ENCODE peak calls at places on chromosomes 5 and 9, in five cellular contexts. V, B, E, W and U are unnamed samples.

GRCh38 chr5:180806351-180807011 is 3.9 kb upstream of the MGAT1 start:
- DNase-seq in V (no peak), B (no peak), E (no peak), W (no peak), U (no peak)

GRCh38 chr5:150070277-150070638 is 16.1 kb downstream of the CSF1R start:
- DNase-seq in V (no peak), B (no peak), E (no peak), W (no peak), U (no peak)

GRCh38 chr5:1515921-1516571 is 7.7 kb downstream of the LPCAT1 start:
- DNase-seq in V (no peak), B (no peak), E (no peak), W (no peak), U (no peak)

GRCh38 chr5:95727764-95728191 is 3.4 kb upstream of the RHOBTB3 start:
- DNase-seq in V (no peak), B (no peak), E (peak; percentile 71), W (no peak), U (no peak)

GRCh38 chr5:138597660-138598400 is 22.6 kb upstream of the HSPA9 start:
- DNase-seq in V (no peak), B (no peak), E (no peak), W (no peak), U (no peak)

GRCh38 chr9:6218099-6218502 is 2.5 kb downstream of the IL33 start:
- DNase-seq in V (no peak), B (no peak), E (peak; percentile 92), W (no peak), U (peak; percentile 97)

GRCh38 chr5:112109331-112109993 is 309.6 kb downstream of the EPB41L4A start:
- DNase-seq in V (no peak), B (peak; percentile 76), E (no peak), W (no peak), U (no peak)

GRCh38 chr9:135302329-135303279 is 177.0 kb upstream of the PPP1R26 start:
- DNase-seq in V (no peak), B (no peak), E (no peak), W (no peak), U (no peak)

GRCh38 chr9:81548911-81549310 is 140.4 kb downstream of the TLE1 start:
- DNase-seq in V (no peak), B (no peak), E (no peak), W (no peak), U (no peak)

GRCh38 chr5:150778517-150779396 is at the start of gene SMIM3:
- DNase-seq in V (no peak), B (no peak), E (peak; percentile 51), W (peak; percentile 70), U (peak; percentile 58)

GRCh38 chr9:106885451-106885850 is 22.5 kb downstream of the ZNF462 start:
- DNase-seq in V (no peak), B (no peak), E (no peak), W (no peak), U (no peak)

GRCh38 chr9:127561491-127562270 is 50.4 kb upstream of the STXBP1 start:
- DNase-seq in V (no peak), B (peak; percentile 97), E (peak; percentile 89), W (peak; percentile 10), U (peak; percentile 91)

GRCh38 chr9:129868033-129868395 is 32.8 kb downstream of the USP20 start:
- DNase-seq in V (no peak), B (no peak), E (no peak), W (no peak), U (no peak)

GRCh38 chr9:127136081-127136879 is 13.8 kb upstream of the ANGPTL2 start:
- DNase-seq in V (no peak), B (no peak), E (no peak), W (no peak), U (no peak)

GRCh38 chr5:179558912-179559279 is 8.5 kb downstream of the RUFY1 start:
- DNase-seq in V (no peak), B (no peak), E (peak; percentile 60), W (no peak), U (peak; percentile 61)

GRCh38 chr5:104400941-104401340 is 838.4 kb upstream of the NUDT12 start:
- DNase-seq in V (no peak), B (no peak), E (no peak), W (no peak), U (no peak)

GRCh38 chr5:52837068-52837467 is 49.4 kb downstream of the ITGA1 start:
- DNase-seq in V (no peak), B (no peak), E (peak; percentile 45), W (no peak), U (peak; percentile 76)

GRCh38 chr9:35814106-35814840 is 569 bp downstream of the HINT2 start:
- DNase-seq in V (no peak), B (no peak), E (peak; percentile 48), W (peak; percentile 16), U (peak; percentile 46)

GRCh38 chr5:62155988-62156387 is 150.0 kb upstream of the KIF2A start:
- DNase-seq in V (no peak), B (no peak), E (no peak), W (no peak), U (no peak)

GRCh38 chr9:133822439-133823065 is 84.4 kb upstream of the SARDH start:
- DNase-seq in V (no peak), B (no peak), E (no peak), W (no peak), U (no peak)

GRCh38 chr5:172266676-172267092 is 16.9 kb downstream of the UBTD2 start:
- DNase-seq in V (no peak), B (no peak), E (no peak), W (no peak), U (no peak)

GRCh38 chr9:127780126-127780885 is 1.8 kb upstream of the SH2D3C start:
- DNase-seq in V (no peak), B (no peak), E (no peak), W (no peak), U (no peak)

GRCh38 chr5:36374275-36374862 is 72.7 kb upstream of the RANBP3L start:
- DNase-seq in V (no peak), B (peak; percentile 74), E (no peak), W (no peak), U (no peak)

GRCh38 chr5:50958852-50959457 is 292.5 kb downstream of the PARP8 start:
- DNase-seq in V (no peak), B (no peak), E (peak; percentile 54), W (no peak), U (peak; percentile 39)

GRCh38 chr5:43685271-43685950 is 82.4 kb downstream of the NNT start:
- DNase-seq in V (no peak), B (no peak), E (no peak), W (no peak), U (no peak)

GRCh38 chr9:114203410-114204140 is 48.2 kb downstream of the COL27A1 start:
- DNase-seq in V (no peak), B (no peak), E (no peak), W (no peak), U (no peak)

GRCh38 chr5:64489857-64490256 is 16.0 kb upstream of the RGS7BP start:
- DNase-seq in V (no peak), B (no peak), E (no peak), W (no peak), U (no peak)

GRCh38 chr5:171309526-171310333 is 682 bp downstream of the TLX3 start:
- DNase-seq in V (no peak), B (no peak), E (no peak), W (no peak), U (no peak)

GRCh38 chr5:140362875-140363630 is 3.1 kb downstream of the SLC4A9 start:
- DNase-seq in V (peak; percentile 68), B (no peak), E (peak; percentile 67), W (peak; percentile 76), U (peak; percentile 61)